ENCODE peak calls at places on chromosomes 1 and 21, in eight cellular contexts. H is tibial artery, I is GM20000, Y is cardiac muscle cell, R is pancreas, W is ascending aorta, D is HL-60, J is IMR-90. E is an unnamed sample.

GRCh38 chr1:53134961-53135734 is 7.3 kb downstream of the SLC1A7 start:
- DNase-seq in W (no peak), J (peak; percentile 89), Y (peak; percentile 91), D (no peak), R (no peak), H (peak; percentile 50), I (no peak), E (no peak)

GRCh38 chr1:219446288-219446687 is 166.6 kb downstream of the ZC3H11B start:
- DNase-seq in J (no peak), Y (no peak), R (no peak), H (no peak), D (no peak), I (no peak), W (no peak), E (no peak)

GRCh38 chr1:35883681-35884155 is 709 bp downstream of the AGO1 start:
- DNase-seq in D (no peak), R (peak; percentile 84), I (peak; percentile 78), J (peak; percentile 16), H (peak; percentile 30), Y (peak; percentile 44), W (peak; percentile 75), E (peak; percentile 28)

GRCh38 chr1:164648211-164649080 is 89.5 kb downstream of the PBX1 start:
- DNase-seq in D (no peak), H (no peak), I (no peak), Y (no peak), J (peak; percentile 31), R (no peak), W (no peak), E (no peak)

GRCh38 chr1:162823771-162824525 is 33.4 kb downstream of the HSD17B7 start:
- DNase-seq in D (no peak), H (no peak), I (no peak), R (no peak), J (no peak), Y (no peak), W (no peak), E (no peak)

GRCh38 chr1:193448682-193449461 is 262.5 kb upstream of the B3GALT2 start:
- DNase-seq in J (no peak), W (no peak), D (no peak), H (no peak), Y (no peak), R (no peak), I (no peak), E (no peak)

GRCh38 chr1:59638172-59638800 is 176.5 kb upstream of the HOOK1 start:
- DNase-seq in D (no peak), J (peak; percentile 80), W (no peak), H (no peak), I (no peak), R (no peak), Y (peak; percentile 77), E (no peak)

GRCh38 chr1:165828581-165829329 is 1.3 kb downstream of the UCK2 start:
- DNase-seq in I (peak; percentile 56), Y (peak; percentile 87), J (peak; percentile 90), H (peak; percentile 27), R (peak; percentile 74), D (peak; percentile 57), W (peak; percentile 71), E (no peak)

GRCh38 chr1:185956881-185957280 is 222.7 kb downstream of the HMCN1 start:
- DNase-seq in Y (no peak), D (no peak), W (no peak), J (no peak), I (no peak), H (no peak), R (no peak), E (no peak)

GRCh38 chr1:156689960-156690672 is 12.9 kb upstream of the NES start:
- DNase-seq in I (no peak), D (no peak), J (no peak), Y (peak; percentile 53), H (no peak), W (no peak), R (no peak), E (no peak)

GRCh38 chr21:43306911-43307676 is 119.8 kb downstream of the SIK1 start:
- DNase-seq in D (peak; percentile 12), Y (no peak), W (no peak), J (peak; percentile 28), H (no peak), R (no peak), I (peak; percentile 72), E (no peak)

GRCh38 chr21:37982496-37983318 is 66.5 kb upstream of the KCNJ6 start:
- DNase-seq in D (no peak), W (no peak), J (no peak), Y (no peak), R (no peak), H (no peak), I (no peak), E (no peak)

GRCh38 chr1:83822206-83822605 is 176.7 kb downstream of the TTLL7 start:
- DNase-seq in H (no peak), Y (no peak), R (no peak), D (no peak), I (no peak), W (no peak), J (no peak), E (no peak)

GRCh38 chr1:7554343-7555270 is 216.5 kb upstream of the VAMP3 start:
- DNase-seq in R (no peak), H (no peak), D (no peak), W (no peak), J (no peak), Y (peak; percentile 82), I (no peak), E (no peak)

GRCh38 chr1:232831895-232832294 is 26.7 kb downstream of the MAP10 start:
- DNase-seq in R (no peak), Y (no peak), J (no peak), H (no peak), D (no peak), W (no peak), I (no peak), E (no peak)

GRCh38 chr1:84570436-84571149 is 3.6 kb downstream of the CTBS start:
- DNase-seq in H (no peak), J (peak; percentile 57), R (no peak), D (no peak), Y (peak; percentile 57), W (no peak), I (no peak), E (no peak)

GRCh38 chr1:182185822-182186756 is 124.6 kb upstream of the ZNF648 start:
- DNase-seq in J (peak; percentile 47), R (no peak), D (no peak), Y (no peak), W (no peak), H (no peak), I (no peak), E (no peak)

GRCh38 chr21:45256912-45257672 is 30.6 kb downstream of the POFUT2 start:
- DNase-seq in R (no peak), I (peak; percentile 43), Y (peak; percentile 25), W (peak; percentile 58), H (peak; percentile 12), D (no peak), J (no peak), E (no peak)

GRCh38 chr1:101745549-101745948 is 251.2 kb downstream of the OLFM3 start:
- DNase-seq in Y (no peak), W (no peak), J (no peak), H (no peak), D (no peak), I (no peak), R (no peak), E (no peak)

GRCh38 chr1:2561898-2562895 is 6.0 kb downstream of the TNFRSF14 start:
- DNase-seq in H (no peak), I (no peak), J (no peak), W (no peak), D (no peak), R (peak; percentile 69), Y (no peak), E (no peak)
- TF ChIP-seq CTCF in H (peak; percentile 15), I (peak; percentile 50), J (peak; percentile 12), W (no peak), D (no peak), R (no peak), Y (peak; percentile 37), E (peak; percentile 44)

GRCh38 chr1:196774603-196775002 is at the start of gene CFHR3:
- DNase-seq in J (no peak), W (no peak), D (no peak), H (no peak), Y (no peak), I (no peak), R (no peak), E (no peak)

GRCh38 chr1:196777603-196778002 is 3.0 kb downstream of the CFHR3 start:
- DNase-seq in J (no peak), D (no peak), W (no peak), I (no peak), H (no peak), R (no peak), Y (no peak), E (no peak)

GRCh38 chr1:196774195-196774594 is 445 bp upstream of the CFHR3 start:
- DNase-seq in Y (no peak), W (no peak), I (no peak), J (no peak), R (no peak), D (no peak), H (no peak), E (no peak)

GRCh38 chr1:196773713-196774112 is 927 bp upstream of the CFHR3 start:
- DNase-seq in R (no peak), H (no peak), I (no peak), J (no peak), W (no peak), Y (no peak), D (no peak), E (no peak)

GRCh38 chr1:196779093-196779492 is 4.5 kb downstream of the CFHR3 start:
- DNase-seq in I (no peak), W (no peak), J (no peak), R (no peak), D (no peak), Y (no peak), H (no peak), E (no peak)
- TF ChIP-seq CTCF in I (no peak), W (no peak), J (no peak), R (no peak), D (no peak), Y (no peak), H (no peak), E (no peak)

DNA sequence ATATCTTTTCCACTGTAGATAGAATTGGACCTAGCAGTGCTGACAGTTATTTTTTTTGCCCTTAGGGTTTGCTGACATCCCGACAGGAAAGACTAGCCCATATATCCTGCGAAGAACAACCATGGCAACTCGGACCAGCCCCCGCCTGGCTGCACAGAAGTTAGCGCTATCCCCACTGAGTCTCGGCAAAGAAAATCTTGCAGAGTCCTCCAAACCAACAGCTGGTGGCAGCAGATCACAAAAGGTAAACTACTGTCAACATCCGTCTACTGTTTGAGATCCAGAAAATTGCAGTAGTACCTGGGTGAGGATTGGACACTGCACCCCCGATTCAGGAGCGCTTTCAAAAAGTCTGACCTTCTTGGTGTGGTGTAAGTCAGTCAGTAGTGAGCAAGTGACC is 55.8 kb downstream of the CENPF start:
- DNase-seq in D (no peak), W (no peak), J (peak; percentile 53), R (no peak), I (no peak), Y (peak; percentile 42), H (no peak), E (no peak)
- TF ChIP-seq CTCF in D (no peak), W (no peak), J (peak; percentile 53), R (no peak), I (no peak), Y (peak; percentile 39), H (no peak), E (no peak)

DNA sequence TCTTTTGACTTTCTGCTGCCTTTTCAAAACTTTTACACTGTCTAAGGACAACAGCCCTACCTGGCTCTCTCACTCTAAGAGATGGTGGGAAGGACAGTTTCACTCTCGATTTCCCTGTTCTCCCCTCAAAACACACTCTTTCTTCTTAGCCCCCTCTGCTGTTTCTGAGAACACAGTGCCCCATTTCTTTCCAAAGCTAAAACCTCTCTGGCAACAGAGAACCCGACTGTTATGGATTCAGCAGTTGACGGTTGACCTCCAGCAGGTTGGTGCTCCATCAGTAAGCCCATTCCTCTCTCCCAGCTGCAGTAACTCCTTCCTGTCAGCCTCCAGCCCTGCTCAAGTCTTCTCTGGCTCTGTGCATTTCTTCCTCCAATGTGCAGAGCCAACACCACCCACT is 88.2 kb upstream of the ABCD3 start:
- DNase-seq in W (no peak), I (no peak), R (no peak), Y (peak; percentile 76), D (no peak), J (peak; percentile 54), H (no peak), E (no peak)
- TF ChIP-seq CTCF in W (peak; percentile 49), I (no peak), R (no peak), Y (peak; percentile 80), D (no peak), J (peak; percentile 55), H (peak; percentile 51), E (no peak)